ENCODE peak calls at places on chromosome 16, in nine cellular contexts. H is MCF 10A; M is A549; V is activated gamma-delta T cell treated with Interleukin-2 at 50 U/mL for 16 hours; N is ACHN; L is effector memory CD4-positive, alpha-beta T cell; Z is anterior cingulate cortex; D is GM04504; O is upper lobe of left lung. S is an unnamed sample.

GRCh38 chr16:9107025-9107970 is 15.9 kb downstream of the HAPSTR1 start:
- DNase-seq in H (no peak), M (no peak), V (no peak), N (no peak), L (no peak), Z (no peak), D (no peak), O (no peak), S (no peak)

GRCh38 chr16:27824006-27824405 is 239.5 kb downstream of the GSG1L start:
- DNase-seq in H (no peak), M (no peak), V (no peak), N (no peak), L (no peak), Z (no peak), D (no peak), O (no peak), S (no peak)

GRCh38 chr16:76428858-76429257 is 151.7 kb downstream of the CNTNAP4 start:
- DNase-seq in H (peak), M (peak), V (no peak), N (peak), L (no peak), Z (no peak), D (no peak), O (no peak), S (peak)

GRCh38 chr16:82832861-82833260 is 206.1 kb downstream of the CDH13 start:
- DNase-seq in H (peak), M (no peak), V (no peak), N (no peak), L (no peak), Z (no peak), D (peak), O (no peak), S (no peak)

GRCh38 chr16:67283039-67283825 is 3.9 kb downstream of the PLEKHG4 start:
- DNase-seq in H (peak), M (peak), V (no peak), N (no peak), L (no peak), Z (no peak), D (no peak), O (no peak), S (peak)

GRCh38 chr16:66549284-66550131 is at the start of gene TK2:
- DNase-seq in H (no peak), M (no peak), V (peak), N (peak), L (peak), Z (no peak), D (peak), O (peak), S (no peak)

GRCh38 chr16:715448-716249 is 731 bp downstream of the METRN start:
- DNase-seq in H (no peak), M (peak), V (no peak), N (peak), L (no peak), Z (no peak), D (no peak), O (no peak), S (no peak)

GRCh38 chr16:72952404-72953301 is 95.3 kb downstream of the ZFHX3 start:
- DNase-seq in H (no peak), M (no peak), V (no peak), N (no peak), L (no peak), Z (no peak), D (peak), O (no peak), S (no peak)

GRCh38 chr16:89324056-89325010 is 106.8 kb downstream of the ZNF778 start:
- DNase-seq in H (no peak), M (no peak), V (no peak), N (peak), L (no peak), Z (no peak), D (peak), O (peak), S (no peak)

GRCh38 chr16:58045096-58045495 is 19.5 kb downstream of the MMP15 start:
- DNase-seq in H (no peak), M (no peak), V (no peak), N (no peak), L (no peak), Z (no peak), D (no peak), O (no peak), S (no peak)

GRCh38 chr16:5769513-5769912 is 671.9 kb upstream of the EEF2KMT start:
- DNase-seq in H (no peak), M (no peak), V (no peak), N (no peak), L (no peak), Z (no peak), D (no peak), O (no peak), S (no peak)

GRCh38 chr16:75224281-75224680 is 5.5 kb downstream of the CTRB1 start:
- DNase-seq in H (no peak), M (no peak), V (no peak), N (no peak), L (no peak), Z (no peak), D (no peak), O (no peak), S (no peak)

GRCh38 chr16:50302472-50303005 is 36.2 kb downstream of the ADCY7 start:
- DNase-seq in H (no peak), M (no peak), V (no peak), N (no peak), L (no peak), Z (no peak), D (no peak), O (peak), S (no peak)

GRCh38 chr16:87740909-87741424 is 24.8 kb downstream of the KLHDC4 start:
- DNase-seq in H (no peak), M (no peak), V (no peak), N (no peak), L (no peak), Z (peak), D (peak), O (no peak), S (no peak)

GRCh38 chr16:29990033-29990432 is 5.4 kb downstream of the HIRIP3 start:
- DNase-seq in H (no peak), M (no peak), V (no peak), N (no peak), L (no peak), Z (no peak), D (no peak), O (peak), S (no peak)

GRCh38 chr16:17313085-17313611 is 157.6 kb downstream of the XYLT1 start:
- DNase-seq in H (peak), M (no peak), V (no peak), N (no peak), L (no peak), Z (no peak), D (no peak), O (no peak), S (no peak)

GRCh38 chr16:64394061-64394460 is 727.8 kb downstream of the CDH11 start:
- DNase-seq in H (no peak), M (no peak), V (no peak), N (no peak), L (no peak), Z (no peak), D (no peak), O (no peak), S (no peak)

GRCh38 chr16:81885976-81886586 is 107.0 kb downstream of the PLCG2 start:
- DNase-seq in H (peak), M (peak), V (peak), N (peak), L (no peak), Z (no peak), D (no peak), O (no peak), S (peak)

GRCh38 chr16:69404275-69404805 is 18.5 kb upstream of the TERF2 start:
- DNase-seq in H (peak), M (peak), V (no peak), N (peak), L (no peak), Z (no peak), D (no peak), O (no peak), S (peak)